ENCODE peak calls at places on chromosomes 5 and 9, in four cellular contexts. One of them, this sample, is unnamed.

GRCh38 chr9:70060883-70061507 is 17.3 kb downstream of the MAMDC2 start:
- DNase-seq in mucosa of descending colon: no peak
- DNase-seq in AG10803: no peak
- DNase-seq in endodermal cell: no peak
- DNase-seq in this sample: no peak

GRCh38 chr9:136238342-136238732 is 7.3 kb downstream of the QSOX2 start:
- DNase-seq in mucosa of descending colon: no peak
- DNase-seq in AG10803: no peak
- DNase-seq in endodermal cell: no peak
- DNase-seq in this sample: no peak

GRCh38 chr9:79195904-79196303 is 375.9 kb upstream of the TLE4 start:
- DNase-seq in mucosa of descending colon: no peak
- DNase-seq in AG10803: peak; percentile 86
- DNase-seq in endodermal cell: no peak
- DNase-seq in this sample: peak; percentile 79

GRCh38 chr9:109793196-109793595 is 13.2 kb downstream of the PALM2AKAP2 start:
- DNase-seq in mucosa of descending colon: no peak
- DNase-seq in AG10803: peak; percentile 95
- DNase-seq in endodermal cell: no peak
- DNase-seq in this sample: peak; percentile 97

GRCh38 chr9:127318651-127319167 is 54.1 kb downstream of the GARNL3 start:
- DNase-seq in mucosa of descending colon: no peak
- DNase-seq in AG10803: peak; percentile 59
- DNase-seq in endodermal cell: no peak
- DNase-seq in this sample: peak; percentile 71

GRCh38 chr5:63127054-63127453 is 548.4 kb downstream of the LRRC70 start:
- DNase-seq in mucosa of descending colon: no peak
- DNase-seq in AG10803: peak; percentile 31
- DNase-seq in endodermal cell: no peak
- DNase-seq in this sample: peak; percentile 53

GRCh38 chr5:152547202-152547601 is 142.1 kb upstream of the NMUR2 start:
- DNase-seq in mucosa of descending colon: no peak
- DNase-seq in AG10803: no peak
- DNase-seq in endodermal cell: no peak
- DNase-seq in this sample: no peak

GRCh38 chr9:73348485-73348884 is 196.8 kb downstream of the ANXA1 start:
- DNase-seq in mucosa of descending colon: no peak
- DNase-seq in AG10803: no peak
- DNase-seq in endodermal cell: peak; percentile 63
- DNase-seq in this sample: peak; percentile 18

GRCh38 chr5:30960041-30960440 is 233.4 kb upstream of the CDH6 start:
- DNase-seq in mucosa of descending colon: no peak
- DNase-seq in AG10803: no peak
- DNase-seq in endodermal cell: no peak
- DNase-seq in this sample: no peak

GRCh38 chr9:16309350-16310271 is 560.9 kb downstream of the BNC2 start:
- DNase-seq in mucosa of descending colon: no peak
- DNase-seq in AG10803: peak; percentile 41
- DNase-seq in endodermal cell: no peak
- DNase-seq in this sample: peak; percentile 56

GRCh38 chr9:20811872-20812271 is 127.8 kb downstream of the FOCAD start:
- DNase-seq in mucosa of descending colon: no peak
- DNase-seq in AG10803: no peak
- DNase-seq in endodermal cell: no peak
- DNase-seq in this sample: peak; percentile 52

GRCh38 chr9:99878651-99879050 is 27.8 kb upstream of the STX17 start:
- DNase-seq in mucosa of descending colon: no peak
- DNase-seq in AG10803: peak; percentile 42
- DNase-seq in endodermal cell: no peak
- DNase-seq in this sample: no peak

GRCh38 chr5:96703985-96704384 is 41.8 kb downstream of the CAST start:
- DNase-seq in mucosa of descending colon: no peak
- DNase-seq in AG10803: no peak
- DNase-seq in endodermal cell: no peak
- DNase-seq in this sample: no peak

GRCh38 chr9:100394819-100395218 is 32.1 kb upstream of the MSANTD3 start:
- DNase-seq in mucosa of descending colon: no peak
- DNase-seq in AG10803: peak; percentile 59
- DNase-seq in endodermal cell: no peak
- DNase-seq in this sample: no peak

GRCh38 chr5:93621340-93621872 is 38.4 kb downstream of the NR2F1 start:
- DNase-seq in mucosa of descending colon: peak; percentile 71
- DNase-seq in AG10803: peak; percentile 31
- DNase-seq in endodermal cell: peak; percentile 89
- DNase-seq in this sample: peak; percentile 66

GRCh38 chr5:143586781-143587362 is 183.4 kb upstream of the NR3C1 start:
- DNase-seq in mucosa of descending colon: no peak
- DNase-seq in AG10803: no peak
- DNase-seq in endodermal cell: no peak
- DNase-seq in this sample: no peak

DNA sequence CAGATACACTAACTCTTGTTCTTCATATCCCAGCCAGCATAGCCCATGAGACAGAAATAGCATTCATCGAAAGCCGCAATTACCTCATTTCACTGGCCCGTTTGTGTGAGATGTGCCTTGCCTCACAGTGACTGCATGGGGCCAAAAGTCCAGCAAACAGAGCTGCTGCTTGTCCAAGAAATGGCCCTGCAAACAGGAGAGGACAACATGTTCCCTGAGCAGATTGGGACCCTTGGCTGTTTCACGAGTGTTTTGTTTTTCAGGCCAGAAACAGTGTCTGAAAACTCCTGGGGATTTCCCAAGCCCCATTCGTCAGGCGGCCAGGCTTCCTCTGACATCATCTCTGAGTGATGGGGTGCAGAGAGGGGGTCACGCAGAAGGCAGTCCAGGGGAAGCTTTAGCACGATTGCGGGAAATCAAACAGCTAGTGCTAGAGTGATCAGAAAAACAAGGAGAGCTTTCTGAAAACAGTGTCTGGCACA is 503.6 kb upstream of the PAPPA start:
- DNase-seq in mucosa of descending colon: peak; percentile 56
- DNase-seq in AG10803: peak; percentile 91
- DNase-seq in endodermal cell: no peak
- DNase-seq in this sample: peak; percentile 97
- H3K4me3 ChIP-seq in mucosa of descending colon: no peak overlapping the region
- H3K4me3 ChIP-seq in AG10803: no peak overlapping the region
- H3K4me3 ChIP-seq in endodermal cell: no peak overlapping the region
- H3K4me3 ChIP-seq in this sample: no peak overlapping the region

GRCh38 chr9:75185585-75186170 is 97.4 kb downstream of the OSTF1 start:
- DNase-seq in mucosa of descending colon: no peak
- DNase-seq in AG10803: peak; percentile 30
- DNase-seq in endodermal cell: peak; percentile 84
- DNase-seq in this sample: peak; percentile 32

GRCh38 chr9:75184471-75184870 is 96.2 kb downstream of the OSTF1 start:
- DNase-seq in mucosa of descending colon: no peak
- DNase-seq in AG10803: no peak
- DNase-seq in endodermal cell: no peak
- DNase-seq in this sample: no peak

GRCh38 chr9:75183293-75183692 is 95.0 kb downstream of the OSTF1 start:
- DNase-seq in mucosa of descending colon: no peak
- DNase-seq in AG10803: no peak
- DNase-seq in endodermal cell: no peak
- DNase-seq in this sample: no peak

GRCh38 chr9:75188756-75189155 is 100.4 kb downstream of the OSTF1 start:
- DNase-seq in mucosa of descending colon: no peak
- DNase-seq in AG10803: no peak
- DNase-seq in endodermal cell: no peak
- DNase-seq in this sample: peak; percentile 20

GRCh38 chr9:75186767-75187380 is 98.6 kb downstream of the OSTF1 start:
- DNase-seq in mucosa of descending colon: no peak
- DNase-seq in AG10803: peak; percentile 14
- DNase-seq in endodermal cell: no peak
- DNase-seq in this sample: peak; percentile 33
- TF ChIP-seq CTCF in mucosa of descending colon: peak; percentile 71
- TF ChIP-seq CTCF in AG10803: peak; percentile 89
- TF ChIP-seq CTCF in endodermal cell: peak; percentile 85
- TF ChIP-seq CTCF in this sample: peak; percentile 87

GRCh38 chr5:6766558-6767191 is 53.4 kb downstream of the TENT4A start:
- DNase-seq in mucosa of descending colon: peak; percentile 93
- DNase-seq in AG10803: peak; percentile 83
- DNase-seq in endodermal cell: no peak
- DNase-seq in this sample: peak; percentile 16
- H3K4me3 ChIP-seq in mucosa of descending colon: no peak overlapping the region
- H3K4me3 ChIP-seq in AG10803: no peak overlapping the region
- H3K4me3 ChIP-seq in endodermal cell: no peak overlapping the region
- H3K4me3 ChIP-seq in this sample: no peak overlapping the region

GRCh38 chr9:94033383-94033782 is 50.9 kb upstream of the PTPDC1 start:
- DNase-seq in mucosa of descending colon: no peak
- DNase-seq in AG10803: no peak
- DNase-seq in endodermal cell: no peak
- DNase-seq in this sample: no peak
- TF ChIP-seq CTCF in mucosa of descending colon: no peak
- TF ChIP-seq CTCF in AG10803: no peak
- TF ChIP-seq CTCF in endodermal cell: no peak
- TF ChIP-seq CTCF in this sample: no peak